ENCODE peak calls at places on chromosomes 13 and 19, in ten cellular contexts. N is HCT116, Z is H9, W is fibroblast of lung, Q is IMR-90, L is GM12878, J is DND-41, Y is GM23248, B is mesenchymal stem cell, R is astrocyte. F is an unnamed sample.

GRCh38 chr19:28399187-28399586 is 813.8 kb downstream of the UQCRFS1 start:
- DNase-seq in Y (no peak), R (no peak), J (no peak), N (no peak), Q (no peak), Z (no peak), B (no peak), L (no peak), W (no peak), F (no peak)

GRCh38 chr19:13214036-13214730 is 64.0 kb downstream of the IER2 start:
- DNase-seq in R (no peak), Z (peak; percentile 24), W (no peak), N (no peak), Y (no peak), Q (no peak), L (no peak), J (no peak), B (no peak), F (peak; percentile 50)

GRCh38 chr13:113776231-113777125 is 17.5 kb downstream of the TMEM255B start:
- DNase-seq in B (no peak), Z (no peak), L (no peak), Y (no peak), N (no peak), J (no peak), W (no peak), R (no peak), Q (no peak), F (peak; percentile 64)

GRCh38 chr13:40152145-40152544 is 496.7 kb downstream of the COG6 start:
- DNase-seq in Z (no peak), J (no peak), B (peak; percentile 65), L (no peak), Y (peak; percentile 89), Q (peak; percentile 49), W (peak; percentile 83), N (peak; percentile 54), R (peak; percentile 75), F (no peak)

GRCh38 chr19:30450101-30450500 is 77.9 kb downstream of the ZNF536 start:
- DNase-seq in W (peak; percentile 33), B (no peak), Q (no peak), Z (peak; percentile 69), N (no peak), L (no peak), J (peak; percentile 54), Y (peak; percentile 62), R (peak; percentile 18), F (no peak)

GRCh38 chr13:46622918-46623256 is 69.9 kb downstream of the LRCH1 start:
- DNase-seq in Q (peak; percentile 84), Y (peak; percentile 94), N (no peak), L (no peak), R (peak; percentile 61), Z (no peak), J (no peak), W (peak; percentile 70), B (peak; percentile 64), F (no peak)

GRCh38 chr13:23753523-23753922 is 135.7 kb downstream of the MIPEP start:
- DNase-seq in J (no peak), R (peak; percentile 37), Q (peak; percentile 68), L (no peak), N (no peak), W (peak; percentile 53), Z (no peak), Y (peak; percentile 37), B (peak; percentile 62), F (peak; percentile 27)

GRCh38 chr13:103351035-103351828 is 285.0 kb upstream of the SLC10A2 start:
- DNase-seq in N (no peak), Y (no peak), Z (peak; percentile 61), Q (no peak), W (peak; percentile 75), J (no peak), L (no peak), R (peak; percentile 72), B (peak; percentile 2), F (no peak)

GRCh38 chr19:7900401-7900870 is 3.2 kb upstream of the MAP2K7 start:
- DNase-seq in L (no peak), J (no peak), Q (no peak), N (no peak), W (no peak), R (no peak), Y (no peak), B (no peak), Z (no peak), F (peak; percentile 69)

GRCh38 chr13:48403151-48403631 is 9.7 kb downstream of the LPAR6 start:
- DNase-seq in R (no peak), N (no peak), Z (no peak), Y (peak; percentile 64), Q (peak; percentile 18), W (no peak), L (peak; percentile 40), B (peak; percentile 36), J (no peak), F (no peak)

GRCh38 chr19:4559569-4559968 is at the start of gene SEMA6B:
- DNase-seq in L (no peak), W (no peak), N (no peak), Z (no peak), B (peak; percentile 29), R (no peak), Y (no peak), J (no peak), Q (no peak), F (no peak)

GRCh38 chr13:44237276-44237767 is 136.3 kb upstream of the SERP2 start:
- DNase-seq in N (no peak), W (peak; percentile 92), Q (peak; percentile 98), R (peak; percentile 92), J (no peak), Y (peak; percentile 98), B (peak; percentile 99), L (peak; percentile 19), Z (no peak), F (peak; percentile 88)

GRCh38 chr13:20964904-20965303 is 62.4 kb upstream of the XPO4 start:
- DNase-seq in Y (peak; percentile 64), B (peak; percentile 18), W (peak; percentile 55), N (no peak), L (no peak), Q (peak; percentile 58), R (peak; percentile 40), Z (no peak), J (no peak), F (no peak)

GRCh38 chr13:99307648-99308339 is 595 bp upstream of the GPR183 start:
- DNase-seq in J (no peak), Q (peak; percentile 83), L (no peak), W (peak; percentile 90), R (peak; percentile 87), N (no peak), Z (no peak), Y (peak; percentile 91), B (peak; percentile 93), F (peak; percentile 73)

GRCh38 chr13:30864352-30865130 is 41.5 kb upstream of the MEDAG start:
- DNase-seq in R (peak; percentile 99), L (no peak), Q (peak; percentile 98), W (peak; percentile 98), N (no peak), B (peak; percentile 92), J (no peak), Y (peak; percentile 89), Z (no peak), F (peak; percentile 56)

GRCh38 chr13:24680258-24680920 is at the start of gene ATP12A:
- DNase-seq in J (no peak), Q (no peak), W (no peak), Y (peak; percentile 52), B (no peak), N (no peak), R (no peak), L (no peak), Z (peak; percentile 84), F (no peak)

GRCh38 chr13:20721454-20722357 is 18.2 kb downstream of the IL17D start:
- DNase-seq in B (peak; percentile 46), Y (peak; percentile 68), L (no peak), R (peak; percentile 49), Z (peak; percentile 68), W (peak; percentile 66), J (no peak), Q (peak; percentile 79), N (no peak), F (peak; percentile 94)

GRCh38 chr19:14375582-14376291 is 5.5 kb upstream of the ADGRE5 start:
- DNase-seq in J (no peak), Q (peak; percentile 22), Y (peak; percentile 33), B (peak; percentile 46), L (no peak), Z (no peak), R (no peak), W (no peak), N (no peak), F (peak; percentile 87)

GRCh38 chr19:45753548-45753947 is 15.5 kb downstream of the SIX5 start:
- DNase-seq in J (no peak), R (no peak), B (no peak), Z (peak; percentile 79), Q (no peak), W (no peak), L (no peak), Y (no peak), N (no peak), F (peak; percentile 77)
- H2AFZ ChIP-seq in J (no peak overlapping the region), R (no peak overlapping the region), B (peak overlapping the region; percentile 15), Z (no peak overlapping the region), Q (peak overlapping the region; percentile 53), W (no peak overlapping the region), L (no peak overlapping the region), Y (no peak overlapping the region), N (no peak overlapping the region), F (no peak overlapping the region)

GRCh38 chr19:37467608-37468090 is 405 bp upstream of the ZNF569 start:
- DNase-seq in R (no peak), L (no peak), Y (no peak), Q (no peak), B (no peak), N (no peak), W (no peak), Z (no peak), J (no peak), F (peak; percentile 69)
- H2AFZ ChIP-seq in R (peak overlapping the region; percentile 95), L (peak overlapping the region; percentile 96), Y (peak overlapping the region; percentile 97), Q (peak overlapping the region; percentile 100), B (peak overlapping the region; percentile 74), N (no peak overlapping the region), W (peak overlapping the region; percentile 99), Z (no peak overlapping the region), J (peak overlapping the region; percentile 91), F (peak overlapping the region; percentile 94)

GRCh38 chr19:55461974-55462628 is 659 bp upstream of the ISOC2 start:
- DNase-seq in L (no peak), N (no peak), J (no peak), B (peak; percentile 50), Y (peak; percentile 69), Z (no peak), R (no peak), W (peak; percentile 31), Q (peak; percentile 33), F (no peak)
- H2AFZ ChIP-seq in L (peak overlapping the region; percentile 95), N (no peak overlapping the region), J (peak overlapping the region; percentile 66), B (peak overlapping the region; percentile 87), Y (peak overlapping the region; percentile 94), Z (no peak overlapping the region), R (peak overlapping the region; percentile 65), W (peak overlapping the region; percentile 89), Q (peak overlapping the region; percentile 94), F (peak overlapping the region; percentile 84)

DNA sequence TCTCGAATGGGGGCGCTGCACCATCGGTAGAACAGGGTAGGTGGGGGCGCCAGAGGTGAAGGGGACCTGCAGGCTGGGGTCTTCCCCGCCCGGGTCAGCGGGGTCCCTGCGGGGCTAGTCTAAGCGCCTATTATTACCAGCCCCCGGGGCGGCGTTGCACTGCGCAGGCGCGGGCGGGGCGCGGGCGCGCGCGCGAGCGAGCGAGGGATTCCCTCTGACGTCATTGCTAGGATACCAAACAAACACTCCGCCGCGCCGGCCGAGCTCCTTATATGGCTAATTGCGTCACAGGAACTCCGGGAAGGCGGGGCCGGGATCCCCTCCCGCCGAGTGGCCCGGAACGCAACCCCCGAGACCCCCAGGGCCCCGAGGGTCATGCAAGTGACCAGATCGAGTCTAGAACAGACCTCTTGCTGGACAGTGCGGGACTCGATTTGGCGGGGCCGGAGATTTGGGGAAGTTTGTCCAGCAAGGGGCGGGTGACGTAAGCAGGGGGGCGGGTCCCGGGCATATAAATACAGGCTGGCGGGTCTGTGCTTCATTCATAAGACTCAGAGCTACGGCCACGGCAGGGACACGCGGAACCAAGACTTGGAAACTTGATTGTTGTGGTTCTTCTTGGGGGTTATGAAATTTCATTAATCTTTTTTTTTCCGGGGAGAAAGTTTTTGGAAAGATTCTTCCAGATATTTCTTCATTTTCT is at the start of gene FOSB:
- DNase-seq in Y (peak; percentile 100), W (peak; percentile 88), L (no peak), B (peak; percentile 95), Z (peak; percentile 93), N (peak; percentile 91), R (peak; percentile 83), J (peak; percentile 90), Q (peak; percentile 92), F (peak; percentile 99)
- H2AFZ ChIP-seq in Y (peak within 1 kb of the TSS; percentile 90), W (peak within 1 kb of the TSS; percentile 68), L (peak within 1 kb of the TSS; percentile 96), B (peak within 1 kb of the TSS; percentile 92), Z (peak within 1 kb of the TSS; percentile 27), N (peak within 1 kb of the TSS; percentile 66), R (peak within 1 kb of the TSS; percentile 70), J (peak within 1 kb of the TSS; percentile 86), Q (peak within 1 kb of the TSS; percentile 98), F (peak within 1 kb of the TSS; percentile 89)

F was measured in osteoblast.